ENCODE peak calls at places on chromosomes 4 and X, in eight cellular contexts. T is Peyer's patch, S is A549, Y is tibial artery, U is astrocyte, Q is mucosa of descending colon, H is IMR-90, I is RWPE2. E is an unnamed sample. For H3K4me1, the result is how much of the 10 kb centered on the place peaks cover.

GRCh38 chr4:41647368-41647767 is 101.2 kb downstream of the PHOX2B start:
- DNase-seq in T (no peak), S (no peak), Y (no peak), U (no peak), Q (no peak), H (no peak), I (no peak), E (no peak)

GRCh38 chr4:152700151-152700550 is 20.4 kb upstream of the TMEM154 start:
- DNase-seq in T (no peak), S (no peak), Y (no peak), U (peak), Q (no peak), H (no peak), I (no peak), E (no peak)

GRCh38 chrX:95885074-95885473 is 799.6 kb upstream of the DIAPH2 start:
- DNase-seq in T (peak), S (no peak), Y (peak), U (peak), Q (no peak), H (no peak), I (no peak), E (peak)

GRCh38 chrX:155027509-155028066 is 944 bp downstream of the FUNDC2 start:
- DNase-seq in T (no peak), S (no peak), Y (peak), U (peak), Q (no peak), H (peak), I (no peak), E (peak)

GRCh38 chr4:114839986-114840385 is 241.4 kb downstream of the UGT8 start:
- DNase-seq in T (no peak), S (no peak), Y (no peak), U (no peak), Q (no peak), H (no peak), I (no peak), E (no peak)

GRCh38 chr4:101014417-101014816 is 332.9 kb downstream of the PPP3CA start:
- DNase-seq in T (no peak), S (no peak), Y (no peak), U (no peak), Q (no peak), H (no peak), I (no peak), E (no peak)

GRCh38 chr4:60938621-60939020 is 261.5 kb upstream of the ADGRL3 start:
- DNase-seq in T (no peak), S (no peak), Y (no peak), U (no peak), Q (no peak), H (no peak), I (no peak), E (no peak)

GRCh38 chr4:80045831-80046230 is 27.2 kb downstream of the ANTXR2 start:
- DNase-seq in T (no peak), S (no peak), Y (no peak), U (peak), Q (no peak), H (peak), I (no peak), E (peak)

GRCh38 chr4:101282076-101282844 is 65.1 kb downstream of the PPP3CA start:
- DNase-seq in T (no peak), S (no peak), Y (peak), U (no peak), Q (no peak), H (no peak), I (no peak), E (no peak)

GRCh38 chr4:110793381-110793801 is 170.5 kb upstream of the PITX2 start:
- DNase-seq in T (no peak), S (no peak), Y (no peak), U (peak), Q (no peak), H (peak), I (no peak), E (peak)

GRCh38 chrX:106611323-106611681 is 476 bp upstream of the RADX start:
- DNase-seq in T (no peak), S (no peak), Y (no peak), U (no peak), Q (no peak), H (no peak), I (no peak), E (peak)

GRCh38 chr4:154911608-154912098 is 130.6 kb downstream of the RBM46 start:
- DNase-seq in T (no peak), S (no peak), Y (no peak), U (no peak), Q (no peak), H (no peak), I (no peak), E (no peak)

GRCh38 chrX:77945910-77946309 is 23.5 kb downstream of the PGAM4 start:
- DNase-seq in T (no peak), S (no peak), Y (no peak), U (no peak), Q (no peak), H (no peak), I (no peak), E (no peak)

GRCh38 chr4:101596786-101597185 is 193.7 kb upstream of the BANK1 start:
- DNase-seq in T (no peak), S (no peak), Y (no peak), U (no peak), Q (no peak), H (no peak), I (no peak), E (no peak)

DNA sequence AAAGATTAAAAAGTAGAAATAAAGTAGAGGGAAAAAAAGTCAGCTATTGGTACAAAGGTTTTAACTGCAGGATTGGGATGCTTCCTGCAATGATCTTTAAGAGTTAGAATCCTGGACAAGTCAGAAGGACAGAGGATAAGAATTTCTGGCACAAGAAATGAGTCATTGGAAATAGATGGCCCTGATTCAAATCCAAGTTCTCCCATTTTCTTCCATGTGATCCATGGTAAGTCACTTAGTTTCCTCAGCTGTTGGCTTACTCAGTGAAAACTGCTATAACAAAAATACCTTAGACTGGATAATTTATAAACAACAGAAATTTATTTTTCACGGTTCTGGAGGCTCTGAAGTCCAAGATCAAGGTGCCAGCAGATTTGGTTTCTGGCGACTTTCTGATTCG is 13.3 kb upstream of the TBC1D19 start:
- DNase-seq in T (no peak), S (no peak), Y (no peak), U (peak), Q (no peak), H (no peak), I (no peak), E (no peak)
- H3K4me1 ChIP-seq in T (under half), S (under half), Y (under half), U (under half), Q (under half), H (under half), I (under half), E (under half)

GRCh38 chr4:3768842-3769641 is 2.9 kb downstream of the ADRA2C start:
- DNase-seq in T (no peak), S (no peak), Y (no peak), U (no peak), Q (no peak), H (no peak), I (no peak), E (no peak)

GRCh38 chr4:3766791-3767561 is 791 bp downstream of the ADRA2C start:
- DNase-seq in T (no peak), S (no peak), Y (peak), U (no peak), Q (no peak), H (no peak), I (no peak), E (no peak)

GRCh38 chr4:3766207-3766790 is at the start of gene ADRA2C:
- DNase-seq in T (no peak), S (peak), Y (no peak), U (no peak), Q (no peak), H (no peak), I (no peak), E (peak)

GRCh38 chr4:3769642-3770184 is 3.5 kb downstream of the ADRA2C start:
- DNase-seq in T (no peak), S (no peak), Y (no peak), U (no peak), Q (no peak), H (no peak), I (no peak), E (no peak)

GRCh38 chr4:3767569-3768288 is 1.5 kb downstream of the ADRA2C start:
- DNase-seq in T (no peak), S (no peak), Y (no peak), U (no peak), Q (no peak), H (no peak), I (no peak), E (no peak)
- H3K4me1 ChIP-seq in T (under half), S (under half), Y (under half), U (under half), Q (under half), H (under half), I (under half), E (under half)

GRCh38 chrX:129768586-129769466 is 10.9 kb upstream of the SASH3 start:
- DNase-seq in T (no peak), S (no peak), Y (no peak), U (peak), Q (no peak), H (no peak), I (no peak), E (peak)
- H3K4me1 ChIP-seq in T (under half), S (under half), Y (under half), U (under half), Q (under half), H (under half), I (under half), E (under half)

DNA sequence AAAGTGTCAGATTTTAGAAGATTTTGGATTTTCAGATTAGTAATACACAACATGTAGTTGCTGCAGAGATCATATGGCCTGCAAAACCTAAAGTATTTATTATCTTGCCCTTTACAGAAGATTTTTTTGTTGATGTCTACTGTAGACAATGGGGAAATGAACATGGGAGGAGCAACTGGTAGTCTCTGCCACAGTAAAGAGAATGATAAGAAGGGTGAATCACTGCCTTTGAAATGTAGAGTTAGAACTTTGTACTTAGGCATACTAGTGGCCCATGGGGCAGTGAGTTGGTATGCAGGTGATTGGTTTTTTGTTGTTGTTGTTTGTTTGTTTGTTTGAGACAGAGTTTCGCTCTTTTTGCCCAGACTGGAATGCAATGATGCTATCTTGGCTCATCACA is 50.1 kb downstream of the GAB1 start:
- DNase-seq in T (no peak), S (no peak), Y (no peak), U (no peak), Q (no peak), H (peak), I (no peak), E (no peak)
- H3K4me1 ChIP-seq in T (under half), S (under half), Y (half or more), U (under half), Q (under half), H (under half), I (under half), E (half or more)

GRCh38 chrX:107683931-107684330 is 55.6 kb downstream of the PRPS1 start:
- DNase-seq in T (no peak), S (no peak), Y (no peak), U (no peak), Q (no peak), H (no peak), I (no peak), E (no peak)
- H3K4me1 ChIP-seq in T (under half), S (under half), Y (under half), U (under half), Q (under half), H (under half), I (under half), E (under half)

GRCh38 chrX:147916375-147916968 is 4.8 kb downstream of the FMR1 start:
- DNase-seq in T (no peak), S (no peak), Y (no peak), U (no peak), Q (no peak), H (no peak), I (no peak), E (no peak)

GRCh38 chrX:147911192-147912022 is at the start of gene FMR1:
- DNase-seq in T (peak), S (peak), Y (peak), U (peak), Q (peak), H (peak), I (peak), E (peak)

GRCh38 chrX:147913570-147913969 is 1.9 kb downstream of the FMR1 start:
- DNase-seq in T (no peak), S (no peak), Y (no peak), U (no peak), Q (no peak), H (no peak), I (no peak), E (no peak)

GRCh38 chrX:147912093-147912801 is 528 bp downstream of the FMR1 start:
- DNase-seq in T (peak), S (peak), Y (peak), U (peak), Q (peak), H (peak), I (no peak), E (peak)

GRCh38 chrX:147914609-147915008 is 2.9 kb downstream of the FMR1 start:
- DNase-seq in T (no peak), S (no peak), Y (no peak), U (no peak), Q (no peak), H (no peak), I (no peak), E (no peak)
- H3K4me1 ChIP-seq in T (under half), S (under half), Y (under half), U (under half), Q (under half), H (under half), I (under half), E (under half)

E was measured in adipocyte.